ENCODE peak calls at places on chromosomes 12 and 14, in ten cellular contexts. D is NCI-H1417; U is GM20000; J is activated T-cell treated with anti-CD3 and anti-CD28 coated beads, Interleukin-2, amount 50 U/mL, for 72 hours; F is CD4-positive, alpha-beta T cell; M is AG20443; W is lung microvascular endothelial cell; G is psoas muscle; H is left colon; I is GOT3. Q is an unnamed sample.

GRCh38 chr14:76208340-76208739 is 56.6 kb downstream of the GPATCH2L start:
- DNase-seq in U (no peak), M (no peak), J (no peak), D (no peak), I (no peak), G (no peak), H (no peak), F (no peak), W (no peak), Q (no peak)

GRCh38 chr14:63752449-63753169 is 24.7 kb upstream of the SGPP1 start:
- DNase-seq in D (no peak), H (peak), M (no peak), F (no peak), W (peak), G (no peak), I (no peak), J (no peak), U (no peak), Q (peak)

GRCh38 chr12:103442822-103443221 is 52.9 kb downstream of the C12orf42 start:
- DNase-seq in D (no peak), U (no peak), I (no peak), G (no peak), H (no peak), M (no peak), F (no peak), W (no peak), J (no peak), Q (no peak)

GRCh38 chr12:47651368-47652254 is 54.2 kb downstream of the RPAP3 start:
- DNase-seq in J (peak), I (no peak), M (peak), W (peak), G (peak), F (peak), D (peak), H (peak), U (peak), Q (peak)

GRCh38 chr14:72618424-72618823 is 275.5 kb downstream of the DPF3 start:
- DNase-seq in G (no peak), W (no peak), M (no peak), H (no peak), U (no peak), J (no peak), I (no peak), D (no peak), F (no peak), Q (no peak)

GRCh38 chr12:101901782-101902181 is 24.4 kb downstream of the DRAM1 start:
- DNase-seq in W (no peak), F (no peak), H (no peak), U (no peak), M (no peak), I (no peak), J (no peak), D (no peak), G (no peak), Q (no peak)

GRCh38 chr12:127052491-127053232 is 1214.3 kb upstream of the TMEM132C start:
- DNase-seq in W (no peak), M (no peak), F (no peak), I (no peak), J (no peak), D (no peak), U (no peak), H (no peak), G (no peak), Q (no peak)

GRCh38 chr14:28763914-28764848 is 2.4 kb upstream of the FOXG1 start:
- DNase-seq in H (no peak), U (no peak), M (no peak), W (no peak), F (no peak), I (no peak), J (no peak), G (no peak), D (peak), Q (no peak)

GRCh38 chr12:15599266-15600037 is 189.7 kb downstream of the EPS8 start:
- DNase-seq in J (no peak), H (no peak), M (peak), D (peak), F (no peak), I (no peak), W (peak), U (no peak), G (no peak), Q (peak)

GRCh38 chr14:95442016-95442632 is 74.3 kb downstream of the SYNE3 start:
- DNase-seq in W (no peak), D (no peak), H (no peak), M (no peak), G (no peak), J (no peak), F (no peak), U (no peak), I (no peak), Q (no peak)

GRCh38 chr12:89469361-89469760 is 55.2 kb downstream of the GALNT4 start:
- DNase-seq in U (peak), G (no peak), M (peak), H (no peak), I (no peak), J (no peak), F (no peak), D (no peak), W (peak), Q (no peak)

GRCh38 chr14:79320561-79320960 is 890.7 kb downstream of the DIO2 start:
- DNase-seq in D (no peak), I (no peak), H (no peak), M (no peak), G (no peak), U (no peak), F (no peak), J (no peak), W (no peak), Q (no peak)

GRCh38 chr14:68767248-68767645 is 25.6 kb downstream of the ZFP36L1 start:
- DNase-seq in W (no peak), J (no peak), F (no peak), I (no peak), G (no peak), D (no peak), U (no peak), H (no peak), M (no peak), Q (no peak)

GRCh38 chr14:104130974-104131651 is 7.3 kb upstream of the KIF26A start:
- DNase-seq in W (peak), G (peak), U (peak), H (peak), J (peak), F (no peak), D (peak), I (no peak), M (no peak), Q (peak)

GRCh38 chr12:24895612-24896011 is 53.3 kb downstream of the BCAT1 start:
- DNase-seq in D (no peak), W (peak), U (no peak), M (no peak), F (no peak), I (no peak), H (no peak), G (no peak), J (no peak), Q (no peak)

GRCh38 chr14:70036665-70037064 is 152.1 kb downstream of the SLC8A3 start:
- DNase-seq in F (no peak), H (no peak), W (no peak), I (no peak), J (no peak), U (no peak), D (peak), G (no peak), M (no peak), Q (no peak)

GRCh38 chr14:54470701-54471100 is 18.1 kb downstream of the GMFB start:
- DNase-seq in U (no peak), H (no peak), W (no peak), I (no peak), D (no peak), G (no peak), J (no peak), F (no peak), M (no peak), Q (no peak)

GRCh38 chr12:120264511-120265202 is 873 bp downstream of the PXN start:
- DNase-seq in F (no peak), I (no peak), W (peak), M (no peak), J (peak), D (no peak), H (peak), U (no peak), G (no peak), Q (no peak)

GRCh38 chr12:45989277-45989856 is 1.0 kb downstream of the SCAF11 start:
- DNase-seq in G (no peak), D (no peak), W (no peak), U (no peak), J (peak), I (no peak), M (no peak), F (no peak), H (no peak), Q (no peak)

GRCh38 chr14:21526672-21527319 is 650 bp upstream of the SALL2 start:
- DNase-seq in I (no peak), H (no peak), M (no peak), F (no peak), W (no peak), G (no peak), D (peak), U (no peak), J (no peak), Q (no peak)

GRCh38 chr14:88848571-88848970 is 24.1 kb downstream of the TTC8 start:
- DNase-seq in J (no peak), W (no peak), I (no peak), U (no peak), F (no peak), D (no peak), H (no peak), M (no peak), G (no peak), Q (no peak)

GRCh38 chr12:34601689-34602088 is 579.4 kb downstream of the ALG10 start:
- DNase-seq in G (peak), D (no peak), F (no peak), W (no peak), H (no peak), M (peak), J (no peak), U (no peak), I (no peak), Q (no peak)

GRCh38 chr12:78402366-78403134 is 462.0 kb upstream of the SYT1 start:
- DNase-seq in I (no peak), J (no peak), M (no peak), D (peak), F (no peak), U (no peak), W (no peak), H (no peak), G (no peak), Q (no peak)